ENCODE peak calls at places on chromosome 9, in seven cellular contexts. U is upper lobe of right lung; M is neural progenitor cell; Y is CD8-positive, alpha-beta T cell; W is transverse colon; D is sigmoid colon; X is colonic mucosa. Z is an unnamed sample.

GRCh38 chr9:134395002-134395517 is 68.8 kb downstream of the RXRA start:
- DNase-seq in D (no peak), M (no peak), U (no peak), W (no peak), X (no peak), Y (no peak), Z (no peak)

GRCh38 chr9:92749934-92750315 is 14.7 kb downstream of the BICD2 start:
- DNase-seq in W (no peak), U (no peak), X (no peak), M (no peak), Y (no peak), D (no peak), Z (no peak)

GRCh38 chr9:128419061-128419925 is 1.4 kb upstream of the CERCAM start:
- DNase-seq in Y (no peak), U (no peak), W (no peak), X (no peak), M (peak; percentile 22), D (no peak), Z (no peak)

GRCh38 chr9:87119328-87119881 is 172.1 kb upstream of the GAS1 start:
- DNase-seq in M (no peak), X (no peak), D (peak; percentile 89), U (no peak), Y (no peak), W (peak; percentile 17), Z (no peak)

GRCh38 chr9:69425402-69425801 is 100.4 kb downstream of the ENTREP1 start:
- DNase-seq in W (no peak), M (no peak), U (no peak), Y (no peak), D (no peak), X (no peak), Z (no peak)

GRCh38 chr9:124471761-124472160 is 21.5 kb downstream of the ADGRD2 start:
- DNase-seq in U (no peak), X (no peak), W (no peak), D (no peak), M (no peak), Y (no peak), Z (no peak)

GRCh38 chr9:107375651-107376369 is 92.7 kb downstream of the RAD23B start:
- DNase-seq in D (peak; percentile 34), M (no peak), X (no peak), U (no peak), W (no peak), Y (no peak), Z (no peak)

GRCh38 chr9:16031971-16032370 is 479.1 kb downstream of the CCDC171 start:
- DNase-seq in M (no peak), Y (no peak), W (no peak), D (no peak), U (no peak), X (no peak), Z (no peak)

GRCh38 chr9:95923794-95924193 is 48.3 kb downstream of the ERCC6L2 start:
- DNase-seq in U (no peak), W (peak; percentile 7), M (no peak), Y (no peak), D (no peak), X (peak; percentile 32), Z (no peak)

GRCh38 chr9:133532937-133533668 is 1.4 kb upstream of the ADAMTSL2 start:
- DNase-seq in X (peak; percentile 84), M (peak; percentile 88), U (peak; percentile 84), D (peak; percentile 83), W (peak; percentile 86), Y (peak; percentile 67), Z (no peak)

GRCh38 chr9:8859416-8859815 is 1059.8 kb upstream of the DMAC1 start:
- DNase-seq in D (no peak), Y (no peak), U (no peak), X (no peak), W (no peak), M (peak; percentile 60), Z (no peak)

GRCh38 chr9:108779506-108779905 is 76.3 kb downstream of the ACTL7B start:
- DNase-seq in D (no peak), W (no peak), Y (no peak), X (no peak), U (no peak), M (no peak), Z (no peak)

GRCh38 chr9:110340306-110340705 is 2.6 kb upstream of the TXNDC8 start:
- DNase-seq in X (no peak), D (no peak), Y (no peak), W (no peak), M (peak; percentile 50), U (no peak), Z (no peak)

GRCh38 chr9:15142903-15143534 is 164.0 kb downstream of the TTC39B start:
- DNase-seq in Y (no peak), M (peak; percentile 69), D (no peak), X (no peak), U (no peak), W (no peak), Z (no peak)

GRCh38 chr9:124782661-124783574 is 6.0 kb downstream of the OLFML2A start:
- DNase-seq in D (peak; percentile 58), U (peak; percentile 51), W (peak; percentile 5), Y (no peak), X (no peak), M (no peak), Z (peak; percentile 75)

GRCh38 chr9:90815183-90815943 is 13.7 kb downstream of the SYK start:
- DNase-seq in Y (no peak), X (no peak), U (no peak), W (peak; percentile 42), D (peak; percentile 78), M (no peak), Z (no peak)

GRCh38 chr9:75775966-75776691 is 114.3 kb upstream of the PCSK5 start:
- DNase-seq in Y (no peak), M (no peak), D (no peak), U (no peak), W (no peak), X (no peak), Z (no peak)

GRCh38 chr9:76866689-76867088 is 39.2 kb downstream of the PRUNE2 start:
- DNase-seq in Y (no peak), D (no peak), W (no peak), U (no peak), M (no peak), X (no peak), Z (no peak)

GRCh38 chr9:121902483-121903135 is 190.5 kb downstream of the TTLL11 start:
- DNase-seq in M (no peak), X (no peak), D (no peak), U (no peak), Y (no peak), W (no peak), Z (no peak)

GRCh38 chr9:86909388-86909787 is 37.9 kb downstream of the GAS1 start:
- DNase-seq in Y (no peak), M (no peak), D (no peak), W (no peak), U (no peak), X (no peak), Z (no peak)

GRCh38 chr9:126307306-126308061 is 19.1 kb upstream of the MVB12B start:
- DNase-seq in U (no peak), D (no peak), W (no peak), Y (no peak), X (no peak), M (no peak), Z (no peak)

GRCh38 chr9:87546704-87547103 is 49.0 kb downstream of the DAPK1 start:
- DNase-seq in D (no peak), W (no peak), Y (no peak), M (no peak), U (no peak), X (no peak), Z (peak; percentile 8)

GRCh38 chr9:90851444-90851843 is 49.8 kb downstream of the SYK start:
- DNase-seq in X (no peak), W (no peak), U (peak; percentile 30), M (no peak), Y (no peak), D (no peak), Z (no peak)

GRCh38 chr9:128607642-128608350 is 48.9 kb downstream of the DYNC2I2 start:
- DNase-seq in U (no peak), W (peak; percentile 27), M (no peak), X (no peak), Y (no peak), D (peak; percentile 96), Z (no peak)

GRCh38 chr9:109972026-109973005 is 192.3 kb downstream of the PALM2AKAP2 start:
- DNase-seq in W (no peak), U (no peak), X (no peak), Y (no peak), D (no peak), M (no peak), Z (no peak)

GRCh38 chr9:18855636-18856035 is 177.4 kb downstream of the SAXO1 start:
- DNase-seq in U (no peak), X (no peak), M (no peak), Y (no peak), D (no peak), W (no peak), Z (no peak)

GRCh38 chr9:26604076-26604662 is 288.4 kb downstream of the CAAP1 start:
- DNase-seq in M (peak; percentile 20), D (no peak), W (no peak), Y (no peak), X (no peak), U (no peak), Z (no peak)

GRCh38 chr9:24293391-24293790 is 252.3 kb downstream of the IZUMO3 start:
- DNase-seq in M (peak; percentile 3), X (no peak), W (no peak), D (no peak), Y (no peak), U (no peak), Z (no peak)

GRCh38 chr9:24296124-24296523 is 249.6 kb downstream of the IZUMO3 start:
- DNase-seq in Y (no peak), X (no peak), W (no peak), D (no peak), M (no peak), U (no peak), Z (no peak)

GRCh38 chr9:24297931-24298330 is 247.8 kb downstream of the IZUMO3 start:
- DNase-seq in Y (no peak), D (no peak), W (no peak), M (peak; percentile 45), X (no peak), U (no peak), Z (no peak)
- H3K9me3 ChIP-seq in Y (no peaks in the 10 kb centered on the region), D (no peaks in the 10 kb centered on the region), W (peaks cover 4% of the 10 kb centered on the region), M (no peaks in the 10 kb centered on the region), X (no peaks in the 10 kb centered on the region), U (peaks cover under 1% of the 10 kb centered on the region), Z (peaks cover 3% of the 10 kb centered on the region)

DNA sequence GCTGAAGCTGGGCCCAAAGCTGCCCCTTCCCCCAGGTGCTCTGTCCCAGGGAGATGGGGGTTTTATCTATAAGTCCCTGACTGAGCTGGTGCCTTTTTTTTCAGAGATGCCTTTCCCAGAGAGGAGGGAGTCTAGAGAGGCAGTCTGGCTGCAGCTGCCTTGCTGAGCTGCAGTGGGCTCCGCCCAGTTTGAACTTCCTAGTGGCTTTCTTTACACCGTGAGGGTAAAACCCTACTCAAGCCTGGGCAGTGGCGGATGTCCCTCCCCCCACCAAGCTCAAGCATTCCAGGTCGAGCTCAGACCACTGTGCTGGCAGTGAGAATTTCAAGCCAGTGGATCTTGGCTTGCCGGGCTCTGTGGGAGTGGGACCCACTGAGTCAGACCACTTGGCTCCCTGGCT is 41.3 kb downstream of the CAVIN4 start:
- DNase-seq in X (no peak), Y (no peak), D (no peak), U (no peak), M (peak; percentile 40), W (no peak), Z (no peak)
- H3K4me1 ChIP-seq in X (no peaks in the 10 kb centered on the region), Y (no peaks in the 10 kb centered on the region), D (no peaks in the 10 kb centered on the region), U (no peaks in the 10 kb centered on the region), M (no peaks in the 10 kb centered on the region), W (no peaks in the 10 kb centered on the region), Z (no peaks in the 10 kb centered on the region)

GRCh38 chr9:135647897-135648296 is 8.6 kb upstream of the GLT6D1 start:
- DNase-seq in W (no peak), X (no peak), Y (no peak), M (peak; percentile 49), U (no peak), D (no peak), Z (peak; percentile 42)
- H3K9me3 ChIP-seq in W (peaks cover 39% of the 10 kb centered on the region), X (peaks cover 5% of the 10 kb centered on the region), Y (peaks cover 20% of the 10 kb centered on the region), M (no peaks in the 10 kb centered on the region), U (peaks cover 21% of the 10 kb centered on the region), D (peaks cover 36% of the 10 kb centered on the region), Z (peaks cover 56% of the 10 kb centered on the region)

GRCh38 chr9:94919376-94920098 is 193.0 kb downstream of the AOPEP start:
- DNase-seq in W (no peak), Y (no peak), D (peak; percentile 61), U (peak; percentile 73), M (no peak), X (no peak), Z (no peak)
- H3K4me1 ChIP-seq in W (peaks cover 23% of the 10 kb centered on the region), Y (no peaks in the 10 kb centered on the region), D (peaks cover 44% of the 10 kb centered on the region), U (peaks cover 44% of the 10 kb centered on the region), M (peaks cover 52% of the 10 kb centered on the region), X (no peaks in the 10 kb centered on the region), Z (peaks cover 50% of the 10 kb centered on the region)

Z was measured in esophagus muscularis mucosa.